ENCODE peak calls at places on chromosomes 1 and 21, in four cellular contexts. S, F, D and V are unnamed samples.

GRCh38 chr1:202067188-202067977 is 55.3 kb upstream of the GPR37L1 start:
- DNase-seq in F (no peak), S (no peak), D (peak; percentile 77), V (no peak)

GRCh38 chr1:204104331-204105222 is 31.7 kb downstream of the SOX13 start:
- DNase-seq in F (no peak), D (no peak), S (peak; percentile 76), V (no peak)

GRCh38 chr1:33176362-33176850 is 5.4 kb downstream of the TRIM62 start:
- DNase-seq in F (no peak), D (no peak), S (no peak), V (no peak)

GRCh38 chr1:78141522-78142231 is 95.9 kb downstream of the GIPC2 start:
- DNase-seq in S (no peak), D (no peak), F (no peak), V (no peak)

GRCh38 chr1:24717867-24718650 is 27.2 kb upstream of the CLIC4 start:
- DNase-seq in D (no peak), F (no peak), S (no peak), V (no peak)

GRCh38 chr21:33541105-33541711 is 709 bp downstream of the GART start:
- DNase-seq in D (peak; percentile 75), S (no peak), F (no peak), V (peak; percentile 58)

GRCh38 chr1:189185077-189185476 is 1292.6 kb downstream of the BRINP3 start:
- DNase-seq in D (no peak), F (no peak), S (no peak), V (no peak)

GRCh38 chr1:173870252-173871075 is 2.3 kb downstream of the ZBTB37 start:
- DNase-seq in D (peak; percentile 79), S (no peak), F (no peak), V (peak; percentile 35)

GRCh38 chr1:165854101-165854845 is 26.9 kb downstream of the UCK2 start:
- DNase-seq in D (no peak), S (no peak), F (no peak), V (no peak)
- H3K27ac ChIP-seq in D (peak overlapping the region; percentile 18), S (peak overlapping the region; percentile 42), F (no peak overlapping the region), V (no peak overlapping the region)

GRCh38 chr1:103254691-103255090 is 146.4 kb upstream of the COL11A1 start:
- DNase-seq in F (no peak), D (no peak), S (no peak), V (no peak)

DNA sequence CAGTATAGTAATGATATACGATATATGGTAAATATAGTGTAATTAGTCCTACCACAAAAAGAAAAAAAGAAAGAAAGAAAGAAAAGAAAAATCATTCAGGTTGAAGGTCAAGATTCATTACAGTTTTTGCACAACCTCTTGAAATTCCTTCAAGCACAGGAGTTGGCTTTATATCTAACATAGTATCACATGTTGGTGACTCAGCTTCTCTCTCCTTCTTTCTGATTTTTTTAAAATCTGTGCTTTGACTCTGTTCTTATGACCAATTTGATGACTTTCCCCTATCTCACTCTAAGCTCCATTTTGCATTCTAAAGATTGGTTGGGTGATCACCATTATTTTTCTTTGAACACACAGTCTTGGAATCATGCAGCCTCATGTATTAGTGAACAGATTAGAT is 148.2 kb upstream of the COL11A1 start:
- DNase-seq in D (no peak), S (no peak), F (no peak), V (no peak)
- H3K4me3 ChIP-seq in D (no peak overlapping the region), S (no peak overlapping the region), F (no peak overlapping the region), V (no peak overlapping the region)

DNA sequence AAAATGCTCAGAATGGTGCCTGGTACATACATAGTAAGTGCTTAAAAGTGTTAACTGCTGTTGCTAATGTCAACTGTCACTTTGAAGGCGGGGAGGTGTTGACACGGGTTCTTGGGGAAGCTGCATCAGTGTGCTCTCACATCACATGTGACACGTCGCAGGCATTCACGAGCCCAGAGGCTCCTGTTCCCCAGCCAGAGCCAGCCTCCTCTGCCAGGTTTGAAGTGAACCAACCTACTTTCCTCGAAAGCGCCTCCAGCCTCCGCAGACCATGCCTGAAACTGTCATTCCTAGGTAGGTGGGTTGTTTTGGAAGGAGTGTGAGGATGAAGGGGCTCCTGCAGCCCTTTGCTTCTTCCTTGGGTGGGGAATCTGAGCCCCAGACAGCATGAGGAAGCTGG is 13.8 kb downstream of the GALNT2 start:
- DNase-seq in S (no peak), D (no peak), F (no peak), V (no peak)
- H3K4me1 ChIP-seq in S (peaks cover 26% of the 10 kb centered on the region), D (peaks cover 21% of the 10 kb centered on the region), F (no peaks in the 10 kb centered on the region), V (peaks cover 14% of the 10 kb centered on the region)

DNA sequence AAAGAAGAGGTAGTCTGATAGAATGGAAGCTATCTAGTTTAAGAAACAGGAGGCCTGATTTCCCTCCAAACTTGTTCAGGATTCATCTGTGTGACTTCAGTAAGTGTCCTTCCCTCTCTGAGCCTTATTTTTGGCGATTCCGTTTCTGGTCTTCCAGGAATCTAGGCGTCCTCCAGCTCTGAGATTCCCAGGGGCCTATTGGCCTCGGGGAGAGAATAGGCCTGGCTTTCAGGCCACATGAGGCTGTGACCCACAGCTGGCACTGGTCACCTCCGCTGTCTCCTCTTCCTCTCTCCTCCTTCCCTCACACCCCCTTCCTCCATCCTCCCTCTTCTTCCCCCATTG is 95.0 kb downstream of the FOXD2 start:
- DNase-seq in D (no peak), F (no peak), S (no peak), V (no peak)
- H3K27ac ChIP-seq in D (no peak overlapping the region), F (peak overlapping the region; percentile 44), S (no peak overlapping the region), V (no peak overlapping the region)